ENCODE peak calls at places on chromosome 18, in nine cellular contexts. P, Z, J, A, B, T, M, F and E are unnamed samples.

GRCh38 chr18:36809590-36810381 is 19.0 kb downstream of the TPGS2 start:
- DNase-seq in P (no peak), Z (no peak), J (peak; percentile 39), A (peak; percentile 14), B (peak; percentile 84), T (peak; percentile 78), M (peak; percentile 33), F (peak; percentile 61), E (peak; percentile 49)

GRCh38 chr18:24657461-24657860 is 197.0 kb downstream of the HRH4 start:
- DNase-seq in P (no peak), Z (no peak), J (no peak), A (no peak), B (no peak), T (no peak), M (no peak), F (no peak), E (no peak)

GRCh38 chr18:59551902-59552635 is 145.2 kb downstream of the CCBE1 start:
- DNase-seq in P (no peak), Z (no peak), J (no peak), A (no peak), B (no peak), T (no peak), M (no peak), F (no peak), E (no peak)

GRCh38 chr18:23573948-23574431 is 12.3 kb downstream of the NPC1 start:
- DNase-seq in P (no peak), Z (no peak), J (no peak), A (no peak), B (no peak), T (peak; percentile 12), M (peak; percentile 63), F (no peak), E (no peak)

GRCh38 chr18:46332956-46333355 is 228.8 kb downstream of the HAUS1 start:
- DNase-seq in P (no peak), Z (no peak), J (no peak), A (no peak), B (peak; percentile 62), T (no peak), M (no peak), F (no peak), E (no peak)

GRCh38 chr18:9973461-9973860 is 59.6 kb downstream of the VAPA start:
- DNase-seq in P (no peak), Z (no peak), J (no peak), A (no peak), B (no peak), T (no peak), M (no peak), F (no peak), E (no peak)

GRCh38 chr18:56402872-56403516 is 235.4 kb downstream of the TXNL1 start:
- DNase-seq in P (peak; percentile 55), Z (no peak), J (no peak), A (no peak), B (no peak), T (no peak), M (peak; percentile 85), F (no peak), E (no peak)

GRCh38 chr18:71450258-71450657 is 1093.9 kb downstream of the CBLN2 start:
- DNase-seq in P (no peak), Z (no peak), J (no peak), A (no peak), B (no peak), T (no peak), M (no peak), F (no peak), E (no peak)

GRCh38 chr18:36514778-36515177 is 217.3 kb downstream of the FHOD3 start:
- DNase-seq in P (no peak), Z (no peak), J (no peak), A (no peak), B (peak; percentile 66), T (no peak), M (no peak), F (peak; percentile 23), E (no peak)

GRCh38 chr18:11672198-11672597 is 16.9 kb upstream of the GNAL start:
- DNase-seq in P (no peak), Z (no peak), J (no peak), A (no peak), B (no peak), T (no peak), M (no peak), F (no peak), E (no peak)

DNA sequence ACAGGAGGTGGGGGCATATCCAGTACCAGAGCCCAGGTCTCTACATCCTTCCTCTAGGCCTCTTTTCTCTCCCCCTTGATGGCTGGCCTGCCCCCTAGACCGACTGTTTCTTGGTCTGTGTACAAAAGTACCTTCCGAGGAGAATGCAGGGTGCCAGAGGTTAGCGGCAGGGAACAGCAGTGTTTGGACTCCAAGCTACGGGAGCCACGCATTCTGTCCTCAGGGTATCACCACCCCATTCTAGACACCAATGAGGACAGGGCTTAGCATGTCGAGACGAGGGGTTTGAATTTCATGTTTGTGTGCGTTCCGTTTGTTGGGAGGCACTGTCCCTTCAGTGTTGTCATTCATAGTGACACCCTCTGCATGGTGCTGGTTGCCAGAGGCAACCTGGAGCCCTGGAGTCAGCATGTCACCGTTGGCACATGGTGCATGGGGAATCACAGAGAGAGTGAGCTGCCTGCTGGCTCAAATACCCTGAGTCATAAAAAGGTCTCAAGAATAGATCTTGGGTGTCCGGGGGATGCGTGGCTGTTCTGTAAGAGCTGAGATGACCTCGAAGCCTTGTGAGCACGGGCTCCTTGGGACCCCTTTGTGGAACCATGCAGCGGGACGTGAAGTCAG is 57.2 kb upstream of the LDLRAD4 start:
- DNase-seq in P (no peak), Z (no peak), J (no peak), A (no peak), B (no peak), T (no peak), M (no peak), F (no peak), E (no peak)
- H3K4me3 ChIP-seq in P (no peak overlapping the region), Z (no peak overlapping the region), J (no peak overlapping the region), A (no peak overlapping the region), B (no peak overlapping the region), T (no peak overlapping the region), M (no peak overlapping the region), F (no peak overlapping the region), E (no peak overlapping the region)

GRCh38 chr18:31252522-31252921 is 65.4 kb upstream of the DSG1 start:
- DNase-seq in P (no peak), Z (no peak), J (no peak), A (no peak), B (no peak), T (no peak), M (no peak), F (no peak), E (no peak)
- H3K4me1 ChIP-seq in P (no peaks in the 10 kb centered on the region), Z (no peaks in the 10 kb centered on the region), J (no peaks in the 10 kb centered on the region), A (no peaks in the 10 kb centered on the region), B (peaks cover 5% of the 10 kb centered on the region), T (no peaks in the 10 kb centered on the region), M (no peaks in the 10 kb centered on the region), F (peaks cover 3% of the 10 kb centered on the region), E (no peaks in the 10 kb centered on the region)

GRCh38 chr18:62989195-62989594 is 273.9 kb downstream of the PHLPP1 start:
- DNase-seq in P (no peak), Z (no peak), J (no peak), A (no peak), B (no peak), T (no peak), M (no peak), F (no peak), E (no peak)

GRCh38 chr18:62991959-62992358 is 276.6 kb downstream of the PHLPP1 start:
- DNase-seq in P (no peak), Z (no peak), J (no peak), A (no peak), B (no peak), T (no peak), M (no peak), F (no peak), E (no peak)

GRCh38 chr18:62992877-62993365 is 277.6 kb downstream of the PHLPP1 start:
- DNase-seq in P (no peak), Z (no peak), J (no peak), A (no peak), B (no peak), T (no peak), M (no peak), F (no peak), E (no peak)

GRCh38 chr18:62990653-62991052 is 275.3 kb downstream of the PHLPP1 start:
- DNase-seq in P (no peak), Z (no peak), J (no peak), A (no peak), B (no peak), T (no peak), M (no peak), F (no peak), E (no peak)

DNA sequence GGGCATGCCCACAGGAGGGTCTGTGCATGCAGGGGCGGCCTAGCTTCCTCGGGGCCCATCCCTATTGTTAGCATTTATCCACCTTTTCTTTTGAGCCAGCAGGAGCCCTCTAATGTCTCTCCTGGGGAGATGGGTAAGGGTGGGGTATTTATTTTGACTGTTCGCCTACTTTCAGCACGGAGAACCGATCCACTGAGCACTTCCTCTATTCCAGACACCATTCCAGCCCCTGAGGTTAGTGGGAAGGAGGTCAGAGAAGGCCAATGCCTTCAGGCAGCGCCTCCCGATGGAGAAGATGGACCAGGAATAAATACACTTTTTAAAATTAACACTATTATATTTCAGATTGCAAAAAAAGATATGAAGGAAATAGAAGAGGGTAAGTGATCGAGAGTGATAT is 276.0 kb downstream of the PHLPP1 start:
- DNase-seq in P (no peak), Z (no peak), J (no peak), A (no peak), B (no peak), T (no peak), M (no peak), F (no peak), E (no peak)
- H3K4me3 ChIP-seq in P (no peak overlapping the region), Z (no peak overlapping the region), J (no peak overlapping the region), A (no peak overlapping the region), B (no peak overlapping the region), T (no peak overlapping the region), M (no peak overlapping the region), F (no peak overlapping the region), E (no peak overlapping the region)

GRCh38 chr18:57666818-57667497 is 45.3 kb upstream of the NARS1 start:
- DNase-seq in P (no peak), Z (no peak), J (no peak), A (no peak), B (no peak), T (no peak), M (no peak), F (no peak), E (no peak)

GRCh38 chr18:57674891-57675290 is 53.3 kb upstream of the NARS1 start:
- DNase-seq in P (no peak), Z (no peak), J (no peak), A (no peak), B (no peak), T (no peak), M (no peak), F (no peak), E (no peak)

GRCh38 chr18:57668021-57668420 is 46.4 kb upstream of the NARS1 start:
- DNase-seq in P (no peak), Z (no peak), J (no peak), A (no peak), B (no peak), T (no peak), M (no peak), F (no peak), E (no peak)

GRCh38 chr18:57664600-57665165 is 43.0 kb upstream of the NARS1 start:
- DNase-seq in P (no peak), Z (no peak), J (no peak), A (no peak), B (peak; percentile 6), T (no peak), M (no peak), F (no peak), E (no peak)

DNA sequence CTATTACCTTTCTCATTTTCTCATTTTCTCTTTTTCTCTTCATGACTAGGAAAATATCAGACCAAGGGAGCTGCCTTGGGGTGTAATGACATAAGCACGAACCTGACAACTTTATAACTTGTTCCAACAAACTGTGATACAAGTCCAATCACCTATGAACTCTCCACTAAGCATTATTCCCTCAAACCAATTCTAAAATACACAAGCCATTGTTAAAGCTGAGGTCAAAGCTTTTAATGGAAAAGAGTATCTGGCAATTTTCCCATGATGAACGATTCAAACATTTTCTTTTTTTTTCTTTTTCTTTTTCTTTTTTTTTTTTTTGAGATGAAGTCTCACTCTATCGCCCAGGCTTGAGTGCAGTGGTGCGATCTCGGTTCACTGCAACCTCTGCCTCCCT is 48.4 kb upstream of the NARS1 start:
- DNase-seq in P (no peak), Z (no peak), J (no peak), A (no peak), B (no peak), T (no peak), M (no peak), F (no peak), E (no peak)
- H3K4me1 ChIP-seq in P (no peaks in the 10 kb centered on the region), Z (no peaks in the 10 kb centered on the region), J (peaks cover 6% of the 10 kb centered on the region), A (no peaks in the 10 kb centered on the region), B (peaks cover 3% of the 10 kb centered on the region), T (no peaks in the 10 kb centered on the region), M (no peaks in the 10 kb centered on the region), F (no peaks in the 10 kb centered on the region), E (no peaks in the 10 kb centered on the region)